ENCODE peak calls at places on chromosomes 2 and 18, in ten cellular contexts. R, K, M, Y, V, E, O, H, L and N are unnamed samples.

GRCh38 chr18:45054595-45054994 is 373.9 kb downstream of the SETBP1 start:
- DNase-seq in R (no peak), K (no peak), M (no peak), Y (no peak), V (no peak), E (no peak), O (no peak), H (no peak), L (no peak), N (no peak)

GRCh38 chr18:3441290-3441689 is 8.7 kb upstream of the TGIF1 start:
- DNase-seq in R (peak; percentile 47), K (no peak), M (no peak), Y (peak; percentile 41), V (peak; percentile 33), E (no peak), O (peak; percentile 34), H (peak; percentile 18), L (no peak), N (no peak)

GRCh38 chr18:32879497-32879896 is 106.7 kb upstream of the KLHL14 start:
- DNase-seq in R (no peak), K (no peak), M (no peak), Y (no peak), V (no peak), E (no peak), O (peak; percentile 40), H (no peak), L (no peak), N (no peak)

GRCh38 chr18:69674292-69674877 is 273.3 kb downstream of the CD226 start:
- DNase-seq in R (no peak), K (no peak), M (no peak), Y (no peak), V (no peak), E (no peak), O (no peak), H (no peak), L (no peak), N (peak; percentile 0)

GRCh38 chr18:13797157-13797611 is 26.8 kb upstream of the MC5R start:
- DNase-seq in R (peak; percentile 4), K (no peak), M (no peak), Y (peak; percentile 22), V (no peak), E (no peak), O (peak; percentile 29), H (peak; percentile 19), L (no peak), N (no peak)

GRCh38 chr2:172429351-172429968 is 2.1 kb downstream of the ITGA6 start:
- DNase-seq in R (peak; percentile 47), K (no peak), M (no peak), Y (peak; percentile 36), V (no peak), E (no peak), O (peak; percentile 23), H (no peak), L (no peak), N (peak; percentile 31)

GRCh38 chr18:10099539-10100140 is 185.8 kb downstream of the VAPA start:
- DNase-seq in R (no peak), K (no peak), M (no peak), Y (peak; percentile 85), V (no peak), E (no peak), O (no peak), H (peak; percentile 57), L (no peak), N (peak; percentile 27)

GRCh38 chr2:137838255-137839092 is 125.8 kb upstream of the HNMT start:
- DNase-seq in R (peak; percentile 60), K (no peak), M (no peak), Y (peak; percentile 57), V (peak; percentile 19), E (no peak), O (peak; percentile 52), H (peak; percentile 37), L (peak; percentile 3), N (peak; percentile 49)

GRCh38 chr2:120219766-120220165 is 3.4 kb downstream of the TMEM185B start:
- DNase-seq in R (no peak), K (peak; percentile 41), M (no peak), Y (no peak), V (no peak), E (no peak), O (no peak), H (no peak), L (no peak), N (no peak)

GRCh38 chr2:60520477-60520876 is 33.0 kb downstream of the BCL11A start:
- DNase-seq in R (no peak), K (no peak), M (no peak), Y (no peak), V (no peak), E (no peak), O (no peak), H (no peak), L (no peak), N (peak; percentile 61)

GRCh38 chr2:73859721-73860586 is 31.2 kb downstream of the STAMBP start:
- DNase-seq in R (peak; percentile 95), K (no peak), M (no peak), Y (peak; percentile 63), V (peak; percentile 89), E (peak; percentile 57), O (peak; percentile 92), H (peak; percentile 87), L (no peak), N (peak; percentile 97)

GRCh38 chr18:76518543-76519155 is 23.6 kb upstream of the ZNF516 start:
- DNase-seq in R (peak; percentile 65), K (no peak), M (no peak), Y (no peak), V (peak; percentile 50), E (no peak), O (peak; percentile 62), H (peak; percentile 45), L (no peak), N (peak; percentile 31)

GRCh38 chr2:225056330-225057073 is 14.2 kb upstream of the DOCK10 start:
- DNase-seq in R (peak; percentile 71), K (no peak), M (no peak), Y (no peak), V (peak; percentile 32), E (no peak), O (peak; percentile 83), H (peak; percentile 25), L (no peak), N (peak; percentile 76)

GRCh38 chr2:190272457-190272842 is 47.2 kb downstream of the HIBCH start:
- DNase-seq in R (no peak), K (no peak), M (no peak), Y (no peak), V (no peak), E (no peak), O (no peak), H (no peak), L (no peak), N (no peak)

GRCh38 chr2:197838036-197838435 is 33.6 kb downstream of the PLCL1 start:
- DNase-seq in R (peak; percentile 19), K (no peak), M (no peak), Y (peak; percentile 38), V (peak; percentile 43), E (peak; percentile 38), O (no peak), H (peak; percentile 36), L (no peak), N (peak; percentile 36)

GRCh38 chr2:234951386-234952269 is at the start of gene SH3BP4:
- DNase-seq in R (peak; percentile 84), K (peak; percentile 92), M (no peak), Y (peak; percentile 82), V (peak; percentile 63), E (peak; percentile 50), O (peak; percentile 74), H (peak; percentile 83), L (no peak), N (peak; percentile 72)

GRCh38 chr2:55051026-55051866 is 995 bp upstream of the RTN4 start:
- DNase-seq in R (peak; percentile 100), K (peak; percentile 86), M (no peak), Y (peak; percentile 100), V (peak; percentile 98), E (peak; percentile 47), O (peak; percentile 99), H (peak; percentile 99), L (no peak), N (peak; percentile 100)

GRCh38 chr18:29254123-29254522 is 1077.2 kb upstream of the CDH2 start:
- DNase-seq in R (no peak), K (no peak), M (no peak), Y (no peak), V (no peak), E (no peak), O (no peak), H (no peak), L (no peak), N (no peak)

GRCh38 chr2:215882689-215883088 is 130.7 kb downstream of the MREG start:
- DNase-seq in R (peak; percentile 68), K (no peak), M (no peak), Y (no peak), V (peak; percentile 41), E (no peak), O (peak; percentile 72), H (peak; percentile 46), L (no peak), N (peak; percentile 35)

GRCh38 chr2:236568068-236568921 is 1.3 kb upstream of the ACKR3 start:
- DNase-seq in R (peak; percentile 9), K (peak; percentile 89), M (peak; percentile 8), Y (peak; percentile 23), V (no peak), E (peak; percentile 55), O (no peak), H (peak; percentile 34), L (no peak), N (no peak)

GRCh38 chr2:69597843-69598610 is 45.5 kb downstream of the AAK1 start:
- DNase-seq in R (peak; percentile 12), K (no peak), M (no peak), Y (no peak), V (no peak), E (no peak), O (no peak), H (no peak), L (no peak), N (no peak)

GRCh38 chr2:238927746-238928519 is 80.0 kb downstream of the TWIST2 start:
- DNase-seq in R (no peak), K (peak; percentile 75), M (no peak), Y (no peak), V (no peak), E (no peak), O (no peak), H (no peak), L (no peak), N (no peak)

GRCh38 chr2:181685150-181685688 is 4.9 kb upstream of the NEUROD1 start:
- DNase-seq in R (peak; percentile 47), K (peak; percentile 61), M (no peak), Y (peak; percentile 2), V (no peak), E (no peak), O (peak; percentile 8), H (peak; percentile 34), L (no peak), N (peak; percentile 12)

GRCh38 chr2:218829868-218830451 is 1.6 kb downstream of the PRKAG3 start:
- DNase-seq in R (no peak), K (peak; percentile 90), M (no peak), Y (peak; percentile 38), V (no peak), E (no peak), O (no peak), H (no peak), L (no peak), N (no peak)